ENCODE peak calls at places on chromosome 11, in seven cellular contexts. O is naive thymus-derived CD8-positive, alpha-beta T cell; H is GM20000; Y is neuronal stem cell; V is stimulated activated CD4-positive, alpha-beta T cell treated with anti-CD3 and anti-CD28 coated beads, Interleukin-4, amount 100 ng/mL, for 4 hours; I is NCI-H510A; W is GM23248. K is an unnamed sample.

GRCh38 chr11:79472736-79473536 is 32.1 kb upstream of the TENM4 start:
- DNase-seq in V (no peak), W (no peak), I (no peak), O (no peak), Y (no peak), H (no peak), K (no peak)

GRCh38 chr11:66844496-66845142 is 1.4 kb downstream of the RCE1 start:
- DNase-seq in O (no peak), Y (no peak), H (no peak), V (no peak), I (no peak), W (no peak), K (no peak)

GRCh38 chr11:128908391-128909246 is 17.5 kb downstream of the KCNJ5 start:
- DNase-seq in H (no peak), W (peak), I (no peak), O (no peak), Y (no peak), V (no peak), K (no peak)

GRCh38 chr11:9530020-9530628 is 43.3 kb upstream of the WEE1 start:
- DNase-seq in Y (no peak), V (no peak), W (no peak), O (no peak), H (no peak), I (no peak), K (no peak)

GRCh38 chr11:112871909-112872511 is 89.2 kb upstream of the NCAM1 start:
- DNase-seq in O (no peak), W (no peak), Y (no peak), H (no peak), I (no peak), V (no peak), K (no peak)

GRCh38 chr11:35160902-35161585 is 22.1 kb downstream of the CD44 start:
- DNase-seq in H (no peak), Y (no peak), W (no peak), I (no peak), V (no peak), O (no peak), K (no peak)

GRCh38 chr11:67504023-67504949 is 877 bp downstream of the PITPNM1 start:
- DNase-seq in W (peak), I (peak), Y (peak), H (peak), O (peak), V (peak), K (peak)

GRCh38 chr11:129613076-129613475 is 202.6 kb upstream of the TMEM45B start:
- DNase-seq in V (no peak), I (no peak), Y (no peak), W (no peak), H (no peak), O (no peak), K (no peak)

GRCh38 chr11:107999759-108000455 is 8.8 kb upstream of the CUL5 start:
- DNase-seq in V (no peak), H (peak), W (peak), I (peak), Y (peak), O (peak), K (no peak)

GRCh38 chr11:559020-559620 is 1.4 kb downstream of the LMNTD2 start:
- DNase-seq in Y (no peak), O (no peak), I (no peak), W (no peak), V (no peak), H (no peak), K (no peak)

GRCh38 chr11:47856186-47856585 is 8.0 kb upstream of the NUP160 start:
- DNase-seq in W (no peak), I (no peak), O (no peak), Y (no peak), V (no peak), H (no peak), K (no peak)

GRCh38 chr11:115990004-115990447 is 485.8 kb upstream of the CADM1 start:
- DNase-seq in Y (no peak), O (no peak), I (no peak), H (peak), W (no peak), V (no peak), K (no peak)

GRCh38 chr11:17694711-17695110 is 24.7 kb upstream of the MYOD1 start:
- DNase-seq in O (no peak), W (no peak), I (no peak), H (no peak), Y (no peak), V (no peak), K (no peak)

GRCh38 chr11:34065505-34066203 is 14.1 kb downstream of the CAPRIN1 start:
- DNase-seq in W (peak), O (no peak), H (no peak), Y (no peak), I (no peak), V (no peak), K (no peak)

GRCh38 chr11:79406376-79406775 is 34.5 kb downstream of the TENM4 start:
- DNase-seq in I (no peak), Y (no peak), O (no peak), V (no peak), H (peak), W (no peak), K (peak)

GRCh38 chr11:70372076-70372475 is 26.3 kb upstream of the CTTN start:
- DNase-seq in Y (no peak), O (no peak), W (no peak), I (no peak), V (no peak), H (no peak), K (no peak)

GRCh38 chr11:78961938-78962701 is 387.5 kb upstream of the NARS2 start:
- DNase-seq in O (no peak), Y (peak), H (no peak), I (peak), V (no peak), W (peak), K (no peak)

GRCh38 chr11:6735306-6735705 is 36.5 kb downstream of the OR2AG2 start:
- DNase-seq in H (no peak), W (peak), O (no peak), I (no peak), V (no peak), Y (no peak), K (no peak)

GRCh38 chr11:69450857-69451220 is 30.6 kb upstream of the LINC01488 start:
- DNase-seq in O (no peak), W (no peak), I (no peak), V (no peak), Y (no peak), H (no peak), K (no peak)

GRCh38 chr11:132111781-132112380 is 741.5 kb downstream of the NTM start:
- DNase-seq in Y (no peak), H (no peak), V (no peak), W (peak), O (no peak), I (no peak), K (no peak)

GRCh38 chr11:87035976-87036583 is 1.7 kb upstream of the TMEM135 start:
- DNase-seq in Y (no peak), O (no peak), H (no peak), W (no peak), V (no peak), I (no peak), K (no peak)

GRCh38 chr11:77112641-77113381 is 10.2 kb downstream of the OMP start:
- DNase-seq in H (no peak), W (no peak), V (no peak), Y (no peak), I (no peak), O (no peak), K (no peak)

GRCh38 chr11:70876685-70877084 is 375.7 kb downstream of the SHANK2 start:
- DNase-seq in W (no peak), V (no peak), I (peak), H (no peak), O (no peak), Y (no peak), K (no peak)

GRCh38 chr11:12581923-12582322 is 92.3 kb upstream of the TEAD1 start:
- DNase-seq in W (peak), V (no peak), O (no peak), Y (no peak), I (no peak), H (no peak), K (no peak)

GRCh38 chr11:3927129-3927796 is 71.8 kb downstream of the STIM1 start:
- DNase-seq in I (no peak), H (no peak), V (no peak), W (no peak), O (no peak), Y (no peak), K (no peak)

K was measured in naive B cell.